ENCODE peak calls at places on chromosomes 16 and 17, in eight cellular contexts. G is ovary; N is left ventricle myocardium inferior; I is CD8-positive, alpha-beta T cell; A is neural crest cell; K is progenitor cell of endocrine pancreas; C is GM20000; V is Peyer's patch. X is an unnamed sample.

GRCh38 chr16:69910964-69911363 is 40.2 kb upstream of the CLEC18A start:
- DNase-seq in I (no peak), V (no peak), N (no peak), C (no peak), A (no peak), G (no peak), K (no peak), X (no peak)

GRCh38 chr17:30376621-30377452 is 1.9 kb upstream of the CPD start:
- DNase-seq in A (no peak), V (no peak), K (no peak), G (peak), I (no peak), C (peak), N (peak), X (peak)

GRCh38 chr16:70573451-70574121 is 50.0 kb downstream of the SF3B3 start:
- DNase-seq in G (peak), K (no peak), C (no peak), V (no peak), N (peak), A (no peak), I (no peak), X (peak)

GRCh38 chr17:81160306-81160705 is 5.0 kb upstream of the PVALEF start:
- DNase-seq in G (peak), C (no peak), V (no peak), K (no peak), N (peak), A (no peak), I (no peak), X (no peak)

GRCh38 chr17:7703584-7704574 is 1.1 kb upstream of the EFNB3 start:
- DNase-seq in K (peak), N (no peak), G (no peak), C (no peak), I (no peak), V (no peak), A (no peak), X (no peak)

GRCh38 chr16:79598341-79599181 is 2.0 kb downstream of the MAF start:
- DNase-seq in K (peak), G (peak), N (peak), C (no peak), A (peak), I (peak), V (peak), X (peak)

GRCh38 chr17:58759522-58759921 is 3.9 kb downstream of the PPM1E start:
- DNase-seq in I (no peak), V (no peak), G (no peak), A (no peak), K (no peak), N (no peak), C (no peak), X (no peak)

GRCh38 chr17:44334315-44335181 is 9.9 kb upstream of the SLC25A39 start:
- DNase-seq in I (no peak), K (no peak), A (no peak), N (no peak), G (no peak), C (no peak), V (no peak), X (no peak)

GRCh38 chr16:55035037-55035436 is 104.4 kb downstream of the IRX5 start:
- DNase-seq in K (peak), I (no peak), G (no peak), C (peak), V (no peak), N (no peak), A (peak), X (peak)

GRCh38 chr17:73902416-73903181 is 258.4 kb upstream of the SDK2 start:
- DNase-seq in C (no peak), I (no peak), K (no peak), V (no peak), G (no peak), A (no peak), N (no peak), X (no peak)

GRCh38 chr16:31138621-31139578 is 3.4 kb upstream of the PRSS8 start:
- DNase-seq in C (no peak), A (no peak), N (peak), I (no peak), G (no peak), V (no peak), K (no peak), X (peak)

GRCh38 chr17:75750661-75751423 is 14.2 kb downstream of the GALK1 start:
- DNase-seq in A (no peak), K (no peak), V (no peak), C (no peak), N (no peak), I (no peak), G (no peak), X (no peak)

GRCh38 chr17:19304209-19304608 is 58.3 kb downstream of the B9D1 start:
- DNase-seq in C (no peak), K (no peak), I (no peak), G (no peak), N (peak), V (peak), A (no peak), X (no peak)

GRCh38 chr17:20091161-20092029 is 82.2 kb downstream of the SPECC1 start:
- DNase-seq in N (peak), I (no peak), C (no peak), A (no peak), G (peak), V (no peak), K (no peak), X (no peak)

GRCh38 chr17:81253358-81254131 is 14.4 kb downstream of the NDUFAF8 start:
- DNase-seq in K (no peak), I (peak), V (peak), A (peak), C (peak), G (no peak), N (no peak), X (peak)

GRCh38 chr16:87789437-87790277 is 23.9 kb upstream of the KLHDC4 start:
- DNase-seq in N (no peak), V (no peak), C (no peak), K (no peak), G (no peak), I (no peak), A (no peak), X (peak)

GRCh38 chr17:75693500-75694481 is 26.7 kb downstream of the SAP30BP start:
- DNase-seq in I (no peak), V (no peak), A (no peak), K (no peak), N (peak), G (no peak), C (no peak), X (peak)

GRCh38 chr16:84453061-84453752 is 51.3 kb downstream of the MEAK7 start:
- DNase-seq in C (no peak), G (peak), K (no peak), I (no peak), V (no peak), A (no peak), N (no peak), X (no peak)

GRCh38 chr16:85636234-85636812 is 23.2 kb downstream of the GSE1 start:
- DNase-seq in C (no peak), A (no peak), N (no peak), V (no peak), I (no peak), G (no peak), K (no peak), X (no peak)

GRCh38 chr16:85633888-85634287 is 20.8 kb downstream of the GSE1 start:
- DNase-seq in A (no peak), N (no peak), V (no peak), C (no peak), G (no peak), K (no peak), I (no peak), X (no peak)

GRCh38 chr16:85633438-85633743 is 20.3 kb downstream of the GSE1 start:
- DNase-seq in I (no peak), A (no peak), V (no peak), C (no peak), N (no peak), K (no peak), G (no peak), X (no peak)

GRCh38 chr16:85635545-85636140 is 22.5 kb downstream of the GSE1 start:
- DNase-seq in K (no peak), G (no peak), V (no peak), N (no peak), A (no peak), C (no peak), I (no peak), X (peak)

DNA sequence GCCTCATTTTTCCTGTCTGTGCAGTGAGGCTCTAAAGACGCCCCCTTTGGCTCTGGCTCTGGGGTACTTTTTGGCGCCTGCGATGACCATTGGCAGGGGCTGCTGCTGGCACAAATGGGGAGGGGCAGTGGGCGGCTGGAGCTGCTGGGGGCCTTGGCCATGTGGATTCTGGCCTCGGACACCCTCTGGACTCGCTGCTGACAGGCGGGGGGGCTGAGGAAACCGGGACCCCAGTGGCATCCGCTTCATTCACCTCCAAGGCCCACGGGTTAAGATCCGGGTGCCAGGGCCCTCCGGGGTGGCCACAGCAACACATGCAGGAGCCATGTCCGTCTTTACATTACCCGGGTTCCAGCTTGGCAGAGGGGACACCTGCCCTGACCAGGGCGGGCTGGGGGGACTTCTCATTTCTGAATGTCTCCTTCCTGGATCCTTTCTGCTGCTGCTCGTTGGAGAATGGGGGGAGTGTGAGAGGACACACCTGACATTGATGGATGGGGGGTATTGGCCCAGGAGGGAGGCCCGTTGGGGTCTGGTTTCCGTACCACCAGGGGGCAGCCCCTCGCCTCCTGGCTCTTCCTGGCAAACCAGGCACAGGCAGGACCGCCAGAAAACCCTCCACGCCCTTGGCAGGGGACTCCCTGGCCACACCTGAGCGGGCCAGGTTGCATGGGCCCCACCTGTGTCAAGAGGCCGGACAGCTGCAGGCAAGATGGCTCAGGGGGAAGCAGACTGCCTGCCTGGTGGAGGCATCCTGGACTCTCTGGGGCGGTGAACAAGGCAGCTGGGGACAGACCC is 21.8 kb downstream of the GSE1 start:
- DNase-seq in G (no peak), C (no peak), K (no peak), N (no peak), V (no peak), A (no peak), I (no peak), X (no peak)
- TF ChIP-seq CTCF in G (no peak), C (no peak), K (peak), N (peak), V (no peak), A (peak), I (no peak), X (no peak)

GRCh38 chr17:62605588-62605987 is 21.9 kb upstream of the MRC2 start:
- DNase-seq in V (no peak), I (no peak), G (no peak), N (no peak), K (no peak), C (no peak), A (no peak), X (no peak)

GRCh38 chr17:62600805-62601204 is 26.7 kb upstream of the MRC2 start:
- DNase-seq in G (no peak), N (no peak), V (no peak), C (no peak), I (no peak), K (no peak), A (no peak), X (no peak)

GRCh38 chr17:62599964-62600657 is 27.4 kb upstream of the MRC2 start:
- DNase-seq in G (no peak), A (no peak), C (no peak), K (no peak), I (no peak), N (no peak), V (no peak), X (no peak)

GRCh38 chr17:62597920-62598319 is 29.6 kb upstream of the MRC2 start:
- DNase-seq in A (no peak), N (no peak), K (no peak), G (no peak), I (no peak), V (no peak), C (no peak), X (peak)

GRCh38 chr17:62601438-62601837 is 26.0 kb upstream of the MRC2 start:
- DNase-seq in C (no peak), V (no peak), A (no peak), I (no peak), G (no peak), N (no peak), K (no peak), X (no peak)
- TF ChIP-seq CTCF in C (no peak), V (no peak), A (no peak), I (no peak), G (no peak), N (peak), K (no peak), X (no peak)

DNA sequence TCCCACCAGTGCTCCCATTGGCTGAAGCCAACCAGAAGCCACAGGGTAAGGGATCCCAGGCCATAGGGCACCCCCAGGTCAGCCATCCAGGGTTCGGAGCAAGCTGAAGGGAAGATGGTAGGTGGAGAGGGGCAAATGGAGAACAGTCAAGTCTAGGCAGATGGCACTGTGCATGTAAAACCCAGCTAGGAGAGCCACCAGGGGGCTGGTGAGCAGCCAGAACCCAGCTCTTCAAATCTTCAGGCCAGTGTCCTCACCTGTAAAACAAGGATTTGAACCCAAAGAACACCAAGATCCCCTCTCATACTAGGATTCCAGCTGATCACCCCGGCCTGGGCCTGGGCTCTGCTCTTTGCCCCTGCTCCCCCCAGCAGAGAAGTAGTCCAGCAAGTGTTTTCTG is 43.5 kb downstream of the GINS3 start:
- DNase-seq in V (no peak), N (no peak), G (no peak), A (no peak), I (no peak), C (no peak), K (no peak), X (no peak)
- TF ChIP-seq CTCF in V (no peak), N (peak), G (no peak), A (no peak), I (no peak), C (no peak), K (peak), X (no peak)

DNA sequence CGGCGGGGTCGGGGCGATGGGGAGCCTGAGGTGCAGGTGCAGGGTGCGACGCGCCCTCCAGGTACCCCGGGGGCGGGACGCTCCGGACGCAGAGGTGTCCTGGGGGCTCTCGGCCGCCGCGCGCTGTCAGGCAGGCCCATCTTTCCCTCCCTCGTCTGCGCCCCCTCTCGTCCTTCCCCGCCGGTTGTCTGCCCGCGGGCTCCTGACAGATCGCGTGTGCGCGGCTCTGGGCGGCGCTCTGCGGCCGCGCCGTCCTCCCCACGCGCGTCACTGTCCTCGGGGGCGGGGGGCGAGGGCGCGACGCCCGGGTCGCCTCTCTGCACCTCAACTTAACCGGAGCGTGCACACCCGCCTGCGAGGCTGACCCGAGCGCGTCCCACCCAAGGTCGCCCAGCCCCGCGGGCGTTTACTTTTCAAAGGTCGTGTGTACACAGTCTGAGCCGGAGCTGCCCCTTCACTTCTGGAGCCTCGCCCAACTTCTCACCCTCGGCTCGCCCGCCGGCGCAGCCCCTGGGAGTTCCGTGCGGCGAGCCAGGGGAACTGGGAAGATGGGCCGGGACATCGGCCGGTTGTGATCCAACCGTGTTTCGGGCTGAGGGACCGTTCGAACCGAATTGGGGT is 512 bp downstream of the AKAP1 start:
- DNase-seq in G (peak), C (peak), A (peak), I (peak), K (peak), N (peak), V (peak), X (peak)
- TF ChIP-seq CTCF in G (peak), C (peak), A (peak), I (peak), K (peak), N (peak), V (no peak), X (peak)

DNA sequence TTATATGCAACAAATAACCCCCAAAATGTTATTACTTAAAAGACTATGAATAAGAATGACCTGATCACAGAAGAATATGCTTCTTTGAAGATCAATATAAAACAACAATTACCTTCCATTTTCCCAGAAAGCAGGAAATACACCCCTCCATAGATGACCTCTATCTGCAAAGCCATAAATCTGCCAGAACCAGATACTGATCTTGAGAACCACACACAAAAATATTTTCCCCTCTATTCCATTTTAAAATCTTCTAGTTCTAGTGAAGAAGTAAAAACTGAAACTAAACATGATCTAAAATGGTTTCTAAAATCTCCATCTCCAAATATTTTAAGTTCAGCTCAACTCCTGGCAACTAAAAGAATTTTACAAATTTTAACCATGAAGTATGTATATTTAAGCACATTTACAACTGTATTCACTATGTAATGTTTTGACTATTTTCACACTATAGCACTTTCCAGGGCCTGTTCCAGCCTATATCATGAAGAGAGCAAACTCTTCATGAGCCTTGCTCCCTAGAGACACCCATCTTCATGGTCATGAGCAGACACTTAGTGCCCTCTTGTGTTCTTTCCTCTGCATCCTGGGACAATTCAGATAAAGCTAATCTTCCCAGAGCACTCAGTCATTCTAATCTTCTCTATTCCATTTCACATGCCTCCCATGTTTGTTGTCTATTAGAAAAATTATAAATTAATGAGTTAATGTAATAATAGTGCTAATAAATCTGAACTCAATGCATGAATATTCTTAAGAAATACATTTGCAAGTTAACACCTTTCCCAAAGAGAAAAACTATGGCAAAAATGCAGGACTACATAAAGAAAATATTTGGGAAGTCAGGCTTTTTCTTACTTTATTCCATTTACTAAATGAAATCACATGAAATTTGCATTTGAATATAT is 87.0 kb downstream of the HELZ start:
- DNase-seq in I (no peak), A (no peak), N (no peak), C (peak), K (no peak), V (no peak), G (no peak), X (peak)
- TF ChIP-seq CTCF in I (no peak), A (peak), N (peak), C (no peak), K (peak), V (no peak), G (no peak), X (no peak)

X was measured in MCF 10A.